ENCODE peak calls at places on chromosomes 1 and 21, in ten cellular contexts. S is ovary, M is thoracic aorta, Z is epithelial cell of esophagus, W is HFF-Myc, I is pancreas, A is Peyer's patch, E is AG09309, U is lung, R is BE2C. D is an unnamed sample.

GRCh38 chr21:44987886-44988606 is 48.2 kb downstream of the SLX9 start:
- DNase-seq in E (no peak), I (no peak), Z (no peak), W (no peak), U (no peak), M (no peak), R (peak), S (no peak), A (no peak), D (no peak)

GRCh38 chr1:172442843-172443565 is 865 bp downstream of the PIGC start:
- DNase-seq in W (no peak), U (no peak), I (no peak), S (no peak), A (no peak), M (no peak), Z (no peak), R (no peak), E (no peak), D (no peak)

GRCh38 chr21:35351434-35351833 is 302.3 kb upstream of the RUNX1 start:
- DNase-seq in W (no peak), U (no peak), E (no peak), M (no peak), Z (no peak), A (no peak), S (no peak), I (no peak), R (no peak), D (no peak)

GRCh38 chr1:195664628-195665027 is 943.6 kb downstream of the KCNT2 start:
- DNase-seq in M (no peak), I (no peak), W (no peak), Z (peak), E (no peak), S (no peak), U (no peak), A (no peak), R (no peak), D (no peak)

GRCh38 chr1:7278045-7278444 is 492.8 kb downstream of the CAMTA1 start:
- DNase-seq in W (no peak), R (no peak), I (no peak), M (no peak), Z (no peak), S (no peak), E (no peak), A (no peak), U (no peak), D (no peak)

GRCh38 chr1:220287129-220287528 is 14.9 kb upstream of the RAB3GAP2 start:
- DNase-seq in R (no peak), M (no peak), W (no peak), Z (no peak), E (no peak), A (no peak), I (no peak), S (no peak), U (no peak), D (no peak)

GRCh38 chr1:106515375-106515774 is 541.1 kb upstream of the PRMT6 start:
- DNase-seq in R (no peak), W (no peak), U (no peak), M (no peak), Z (no peak), S (no peak), A (no peak), E (no peak), I (no peak), D (no peak)

GRCh38 chr1:7755448-7755847 is 15.6 kb upstream of the VAMP3 start:
- DNase-seq in Z (no peak), U (no peak), I (no peak), A (no peak), R (peak), E (no peak), M (no peak), W (no peak), S (no peak), D (no peak)

GRCh38 chr21:38505654-38506523 is 7.6 kb upstream of the ERG start:
- DNase-seq in S (peak), W (peak), U (no peak), E (peak), M (no peak), R (peak), A (no peak), Z (peak), I (no peak), D (no peak)

GRCh38 chr21:42405064-42406059 is 1.7 kb downstream of the UBASH3A start:
- DNase-seq in R (no peak), Z (no peak), E (no peak), S (no peak), U (no peak), I (no peak), M (no peak), A (no peak), W (no peak), D (no peak)

GRCh38 chr21:42403611-42404231 is at the start of gene UBASH3A:
- DNase-seq in M (no peak), I (no peak), U (no peak), A (peak), Z (no peak), W (no peak), S (no peak), R (no peak), E (no peak), D (peak)

GRCh38 chr21:42406201-42406601 is 2.5 kb downstream of the UBASH3A start:
- DNase-seq in E (no peak), W (no peak), A (peak), R (no peak), U (no peak), Z (no peak), I (no peak), M (no peak), S (no peak), D (peak)

GRCh38 chr21:42406846-42407245 is 3.1 kb downstream of the UBASH3A start:
- DNase-seq in I (no peak), W (no peak), R (no peak), M (no peak), A (no peak), E (no peak), Z (no peak), U (no peak), S (no peak), D (no peak)

GRCh38 chr21:42404534-42404933 is 832 bp downstream of the UBASH3A start:
- DNase-seq in Z (no peak), A (no peak), M (no peak), S (no peak), E (no peak), R (no peak), U (no peak), I (no peak), W (no peak), D (no peak)
- H3K4me3 ChIP-seq in Z (no peak), A (peak), M (peak), S (no peak), E (no peak), R (no peak), U (no peak), I (no peak), W (no peak), D (peak)

GRCh38 chr1:183418696-183419095 is 516 bp upstream of the NMNAT2 start:
- DNase-seq in M (no peak), W (no peak), Z (no peak), E (no peak), S (no peak), R (no peak), U (no peak), I (no peak), A (no peak), D (no peak)
- H3K4me3 ChIP-seq in M (no peak), W (no peak), Z (no peak), E (no peak), S (no peak), R (peak), U (no peak), I (no peak), A (no peak), D (no peak)

GRCh38 chr1:16440150-16440479 is 409 bp upstream of the NECAP2 start:
- DNase-seq in E (no peak), M (no peak), A (no peak), U (peak), W (no peak), R (no peak), Z (no peak), S (no peak), I (no peak), D (no peak)

GRCh38 chr1:16438516-16438915 is 1.3 kb upstream of the SPATA21 start:
- DNase-seq in W (no peak), U (no peak), A (no peak), Z (no peak), I (no peak), R (no peak), M (no peak), S (no peak), E (no peak), D (no peak)

GRCh38 chr1:16441312-16441641 is 753 bp downstream of the NECAP2 start:
- DNase-seq in E (no peak), Z (peak), S (no peak), A (peak), W (no peak), U (no peak), M (no peak), R (no peak), I (no peak), D (peak)

GRCh38 chr1:16442273-16442672 is 1.7 kb downstream of the NECAP2 start:
- DNase-seq in W (no peak), R (no peak), E (no peak), S (no peak), A (no peak), I (no peak), U (no peak), M (no peak), Z (no peak), D (no peak)

GRCh38 chr1:16440480-16441311 is at the start of gene NECAP2:
- DNase-seq in A (peak), W (peak), I (peak), U (peak), Z (peak), E (peak), M (peak), R (peak), S (peak), D (peak)
- H3K4me3 ChIP-seq in A (peak), W (peak), I (peak), U (peak), Z (peak), E (peak), M (peak), R (peak), S (peak), D (peak)

GRCh38 chr1:153697873-153698647 is 19.6 kb downstream of the NPR1 start:
- DNase-seq in R (peak), Z (no peak), W (no peak), U (peak), A (no peak), S (peak), E (no peak), I (no peak), M (peak), D (no peak)
- H3K4me3 ChIP-seq in R (no peak), Z (no peak), W (no peak), U (no peak), A (no peak), S (no peak), E (no peak), I (no peak), M (peak), D (no peak)

GRCh38 chr21:33078907-33079582 is 9.1 kb downstream of the OLIG1 start:
- DNase-seq in A (no peak), S (no peak), Z (peak), R (no peak), E (no peak), U (no peak), M (no peak), W (peak), I (no peak), D (no peak)
- H3K4me3 ChIP-seq in A (no peak), S (no peak), Z (no peak), R (no peak), E (no peak), U (no peak), M (no peak), W (no peak), I (no peak), D (no peak)

GRCh38 chr1:167502192-167502551 is 16.2 kb downstream of the CD247 start:
- DNase-seq in A (no peak), Z (no peak), M (no peak), U (no peak), E (no peak), W (no peak), R (no peak), S (no peak), I (no peak), D (no peak)

GRCh38 chr1:167500283-167500860 is 18.0 kb downstream of the CD247 start:
- DNase-seq in M (no peak), Z (no peak), W (no peak), I (no peak), U (no peak), R (no peak), E (no peak), S (no peak), A (no peak), D (no peak)

GRCh38 chr1:167501513-167502191 is 16.7 kb downstream of the CD247 start:
- DNase-seq in E (no peak), Z (no peak), U (no peak), W (no peak), M (no peak), S (no peak), I (peak), A (no peak), R (no peak), D (no peak)

GRCh38 chr1:167502719-167503452 is 15.4 kb downstream of the CD247 start:
- DNase-seq in A (no peak), U (no peak), R (no peak), I (no peak), Z (no peak), W (no peak), S (no peak), M (no peak), E (no peak), D (no peak)

DNA sequence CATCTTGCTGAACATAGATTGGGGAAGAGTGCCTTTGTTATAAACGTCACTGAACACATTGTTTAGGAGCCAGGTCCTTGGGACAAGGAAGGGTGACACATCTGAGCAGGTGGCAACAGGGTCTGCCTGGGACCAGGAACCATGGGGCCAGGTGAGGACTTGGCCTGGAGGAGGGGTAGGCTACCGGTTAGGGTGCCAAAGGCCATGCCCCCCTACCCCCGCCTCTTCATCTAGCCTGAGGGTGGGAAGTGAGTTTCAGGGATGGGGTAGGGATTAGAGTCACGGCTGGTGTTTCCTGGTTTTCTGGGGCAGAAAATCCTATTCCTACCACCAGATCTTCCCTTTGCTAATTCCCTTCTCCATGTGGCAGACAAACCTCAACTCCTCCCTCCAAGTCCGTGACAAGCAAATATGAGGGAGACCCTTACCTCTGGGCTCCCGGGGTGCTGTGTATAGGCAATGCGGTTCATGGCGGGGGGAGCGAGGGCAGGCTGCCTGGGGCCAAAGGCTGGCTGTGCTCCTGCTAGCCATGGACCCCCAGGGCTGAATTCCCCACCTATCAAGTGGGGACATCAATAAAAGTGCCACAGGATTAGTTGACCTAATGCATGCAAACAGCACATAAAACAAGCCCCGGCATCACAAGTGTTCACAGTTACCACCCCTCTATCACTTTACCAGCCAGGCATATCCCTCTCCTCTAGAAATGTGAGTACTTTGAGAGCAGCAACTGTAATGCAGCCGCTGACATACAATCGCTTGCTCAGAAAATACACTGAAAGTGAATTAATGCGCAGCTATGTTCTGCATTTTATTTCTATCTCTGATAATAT is 14.5 kb downstream of the CD247 start:
- DNase-seq in A (no peak), S (no peak), R (no peak), I (no peak), W (no peak), U (no peak), E (no peak), Z (no peak), M (no peak), D (no peak)
- H3K4me3 ChIP-seq in A (no peak), S (no peak), R (no peak), I (no peak), W (no peak), U (no peak), E (no peak), Z (no peak), M (no peak), D (no peak)

GRCh38 chr1:62317021-62317768 is 2.0 kb downstream of the KANK4 start:
- DNase-seq in R (no peak), U (no peak), Z (no peak), I (no peak), A (no peak), E (no peak), M (no peak), W (no peak), S (no peak), D (no peak)

GRCh38 chr1:62315387-62315786 is 3.8 kb downstream of the KANK4 start:
- DNase-seq in W (no peak), U (no peak), M (no peak), Z (no peak), R (no peak), I (no peak), A (no peak), E (no peak), S (no peak), D (no peak)

GRCh38 chr1:62321438-62321837 is 2.2 kb upstream of the KANK4 start:
- DNase-seq in W (peak), M (no peak), Z (peak), I (no peak), A (no peak), U (no peak), E (peak), R (no peak), S (no peak), D (no peak)

GRCh38 chr1:62318320-62318755 is 896 bp downstream of the KANK4 start:
- DNase-seq in I (peak), Z (no peak), E (no peak), S (no peak), R (no peak), A (no peak), W (no peak), U (no peak), M (no peak), D (no peak)

GRCh38 chr1:62318756-62319544 is at the start of gene KANK4:
- DNase-seq in M (no peak), W (no peak), I (no peak), A (no peak), U (no peak), Z (peak), R (peak), S (no peak), E (no peak), D (no peak)
- H3K4me3 ChIP-seq in M (peak), W (peak), I (peak), A (peak), U (no peak), Z (peak), R (peak), S (peak), E (no peak), D (no peak)

D was measured in naive thymus-derived CD4-positive, alpha-beta T cell.